ENCODE peak calls at places on chromosome 14, in five cellular contexts. D is fibroblast of the aortic adventitia, Y is AG09309, Z is kidney, R is lower leg skin. X is an unnamed sample.

GRCh38 chr14:35045798-35046047 is 349 bp upstream of the FAM177A1 start:
- DNase-seq in D (no peak), Y (no peak), R (no peak), Z (no peak), X (no peak)

GRCh38 chr14:97459180-97459579 is 662.0 kb downstream of the VRK1 start:
- DNase-seq in Z (no peak), Y (no peak), D (no peak), R (no peak), X (no peak)

GRCh38 chr14:73753043-73753886 is 39.1 kb upstream of the PNMA1 start:
- DNase-seq in Y (no peak), R (no peak), D (peak; percentile 33), Z (peak; percentile 85), X (peak; percentile 22)

GRCh38 chr14:59246566-59246965 is 58.1 kb downstream of the DAAM1 start:
- DNase-seq in R (no peak), Y (no peak), Z (no peak), D (no peak), X (no peak)

GRCh38 chr14:92956961-92957360 is 34.0 kb downstream of the CHGA start:
- DNase-seq in Z (peak; percentile 49), Y (no peak), R (no peak), D (no peak), X (no peak)

GRCh38 chr14:65237956-65238355 is 135.6 kb upstream of the MAX start:
- DNase-seq in Y (no peak), D (peak; percentile 28), Z (no peak), R (no peak), X (no peak)

GRCh38 chr14:92687681-92688433 is 60.6 kb downstream of the LGMN start:
- DNase-seq in D (no peak), Y (no peak), R (no peak), Z (peak; percentile 81), X (peak; percentile 37)

GRCh38 chr14:75675265-75675960 is 14.4 kb downstream of the TTLL5 start:
- DNase-seq in Z (no peak), D (no peak), R (no peak), Y (no peak), X (no peak)

GRCh38 chr14:95137804-95138167 is 19.5 kb downstream of the DICER1 start:
- DNase-seq in Z (no peak), Y (no peak), R (no peak), D (peak; percentile 41), X (no peak)

GRCh38 chr14:93959239-93960107 is 16.9 kb downstream of the ASB2 start:
- DNase-seq in D (peak; percentile 75), R (no peak), Y (peak; percentile 53), Z (peak; percentile 91), X (peak; percentile 85)

GRCh38 chr14:76694106-76694505 is 67.2 kb upstream of the VASH1 start:
- DNase-seq in D (no peak), Y (no peak), R (no peak), Z (no peak), X (no peak)

GRCh38 chr14:23951590-23952143 is 1.9 kb upstream of the DHRS4 start:
- DNase-seq in Z (no peak), R (no peak), D (no peak), Y (no peak), X (no peak)

GRCh38 chr14:22448035-22448904 is 140.8 kb downstream of the DAD1 start:
- DNase-seq in Y (no peak), Z (no peak), R (no peak), D (no peak), X (peak; percentile 78)

GRCh38 chr14:96138241-96138640 is 66.4 kb upstream of the BDKRB2 start:
- DNase-seq in Z (no peak), R (no peak), Y (no peak), D (peak; percentile 70), X (no peak)

GRCh38 chr14:105474478-105475268 is at the start of gene CRIP2:
- DNase-seq in Y (no peak), R (no peak), D (no peak), Z (no peak), X (peak; percentile 26)
- H3K4me3 ChIP-seq in Y (peak within 1 kb of the TSS; percentile 55), R (peak within 1 kb of the TSS; percentile 74), D (peak within 1 kb of the TSS; percentile 76), Z (peak within 1 kb of the TSS; percentile 65), X (peak within 1 kb of the TSS; percentile 71)

DNA sequence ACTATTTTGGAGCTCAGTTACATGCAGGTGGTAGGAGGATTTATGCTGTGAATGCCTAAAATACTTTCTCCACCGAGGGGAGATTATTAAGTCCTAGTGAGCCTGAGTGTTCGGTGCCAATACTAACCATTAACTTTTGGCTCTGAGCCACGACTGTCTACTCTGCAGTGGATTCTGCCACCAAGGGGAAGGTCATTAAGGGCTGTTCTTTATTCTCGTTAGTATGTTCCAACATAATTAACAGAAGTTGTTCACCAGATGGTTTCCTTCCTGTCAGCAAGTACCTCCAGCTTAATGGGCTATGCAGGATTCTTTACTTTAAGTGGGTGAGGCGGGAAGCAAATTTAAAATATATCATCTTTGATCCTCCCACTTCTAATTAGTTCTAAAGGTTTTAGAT is 326.3 kb downstream of the BMP4 start:
- DNase-seq in D (no peak), Z (no peak), Y (no peak), R (no peak), X (peak; percentile 12)
- TF ChIP-seq CTCF in D (no peak), Z (no peak), Y (no peak), R (no peak), X (no peak)

GRCh38 chr14:99230271-99231141 is 41.5 kb downstream of the BCL11B start:
- DNase-seq in Y (no peak), D (no peak), Z (peak; percentile 77), R (no peak), X (no peak)

GRCh38 chr14:99232406-99233214 is 39.4 kb downstream of the BCL11B start:
- DNase-seq in Y (no peak), Z (no peak), R (no peak), D (no peak), X (no peak)

GRCh38 chr14:99231181-99231849 is 40.7 kb downstream of the BCL11B start:
- DNase-seq in Y (no peak), D (no peak), Z (no peak), R (no peak), X (no peak)

GRCh38 chr14:99231850-99232401 is 40.1 kb downstream of the BCL11B start:
- DNase-seq in Y (no peak), Z (no peak), D (no peak), R (no peak), X (no peak)

GRCh38 chr14:99229654-99230215 is 42.3 kb downstream of the BCL11B start:
- DNase-seq in R (no peak), Z (no peak), D (no peak), Y (no peak), X (no peak)
- H3K4me3 ChIP-seq in R (no peak overlapping the region), Z (no peak overlapping the region), D (no peak overlapping the region), Y (no peak overlapping the region), X (no peak overlapping the region)

GRCh38 chr14:104870368-104871144 is 5.5 kb downstream of the CEP170B start:
- DNase-seq in R (no peak), Y (no peak), D (no peak), Z (peak; percentile 63), X (no peak)
- TF ChIP-seq CTCF in R (no peak), Y (peak; percentile 32), D (peak; percentile 36), Z (peak; percentile 24), X (peak; percentile 52)

X was measured in astrocyte of the spinal cord.